ENCODE peak calls at places on chromosomes 13 and 19, in nine cellular contexts. Y, D, N, P, L, S, H, Z and A are unnamed samples.

GRCh38 chr13:97306646-97307045 is 84.5 kb downstream of the MBNL2 start:
- DNase-seq in D (no peak), S (no peak), Y (no peak), H (no peak), Z (no peak), L (no peak), P (no peak), N (no peak), A (no peak)

GRCh38 chr19:18232540-18233223 is 6.4 kb upstream of the PDE4C start:
- DNase-seq in N (no peak), S (no peak), P (no peak), L (no peak), Z (peak), H (no peak), D (peak), Y (no peak), A (no peak)

GRCh38 chr19:1000095-1000494 is at the start of gene GRIN3B:
- DNase-seq in S (no peak), D (no peak), Y (no peak), L (peak), H (no peak), N (peak), Z (peak), P (peak), A (peak)

GRCh38 chr19:294819-295686 is 3.9 kb upstream of the PLPP2 start:
- DNase-seq in N (peak), D (no peak), Y (no peak), P (peak), L (peak), Z (peak), S (no peak), H (no peak), A (no peak)

GRCh38 chr19:51029718-51030117 is 3.3 kb upstream of the KLK11 start:
- DNase-seq in S (no peak), N (no peak), D (no peak), H (no peak), L (no peak), Y (no peak), Z (peak), P (no peak), A (no peak)

GRCh38 chr19:38429055-38429810 is 3.2 kb upstream of the RASGRP4 start:
- DNase-seq in H (no peak), P (no peak), L (no peak), D (no peak), S (no peak), Z (no peak), N (peak), Y (no peak), A (no peak)

GRCh38 chr13:106311004-106311403 is 224.5 kb downstream of the EFNB2 start:
- DNase-seq in Y (no peak), Z (no peak), N (no peak), S (no peak), D (no peak), P (no peak), L (no peak), H (no peak), A (no peak)

GRCh38 chr13:59247166-59247565 is 916.6 kb downstream of the DIAPH3 start:
- DNase-seq in L (no peak), Y (no peak), D (no peak), P (no peak), Z (no peak), H (no peak), S (no peak), N (no peak), A (no peak)

GRCh38 chr19:33374406-33374703 is 846 bp downstream of the CEBPG start:
- DNase-seq in D (peak), P (peak), Z (peak), Y (no peak), H (no peak), L (no peak), S (no peak), N (no peak), A (no peak)

GRCh38 chr13:32314968-32315254 is 252 bp downstream of the ZAR1L start:
- DNase-seq in N (peak), P (peak), D (no peak), Z (peak), S (no peak), L (no peak), H (peak), Y (no peak), A (peak)

GRCh38 chr13:79837741-79838450 is 356.9 kb downstream of the NDFIP2 start:
- DNase-seq in P (peak), H (no peak), N (no peak), S (no peak), L (no peak), D (no peak), Z (no peak), Y (no peak), A (no peak)